ENCODE peak calls at places on chromosomes 12 and 14, in four cellular contexts. N, O, W and Z are unnamed samples.

GRCh38 chr12:3725267-3726115 is 27.4 kb downstream of the CRACR2A start:
- DNase-seq in O (no peak), W (peak), N (peak), Z (no peak)

GRCh38 chr14:22821193-22822016 is 6.2 kb upstream of the SLC7A7 start:
- DNase-seq in W (no peak), O (no peak), N (no peak), Z (no peak)

GRCh38 chr14:75306917-75307699 is 28.5 kb downstream of the FOS start:
- DNase-seq in N (peak), W (no peak), O (no peak), Z (no peak)

GRCh38 chr12:97536353-97536752 is 73.7 kb downstream of the RMST start:
- DNase-seq in N (no peak), W (no peak), O (no peak), Z (no peak)

GRCh38 chr12:129877383-129877782 is 26.4 kb downstream of the TMEM132D start:
- DNase-seq in O (no peak), N (no peak), W (no peak), Z (no peak)

GRCh38 chr12:96422192-96422591 is 22.0 kb upstream of the CDK17 start:
- DNase-seq in O (no peak), N (peak), W (no peak), Z (no peak)

GRCh38 chr14:102055181-102055901 is 31.5 kb downstream of the HSP90AA1 start:
- DNase-seq in N (peak), O (no peak), W (peak), Z (no peak)

GRCh38 chr12:77609016-77609415 is 221.7 kb upstream of the NAV3 start:
- DNase-seq in W (no peak), N (no peak), O (no peak), Z (no peak)

GRCh38 chr12:42763682-42764081 is 174.1 kb upstream of the PRICKLE1 start:
- DNase-seq in W (no peak), N (no peak), O (no peak), Z (no peak)

GRCh38 chr14:58280954-58281787 is 17.2 kb upstream of the ARID4A start:
- DNase-seq in N (peak), W (peak), O (no peak), Z (peak)

GRCh38 chr14:68448379-68448778 is 344.5 kb downstream of the ZFP36L1 start:
- DNase-seq in N (no peak), O (no peak), W (no peak), Z (no peak)

GRCh38 chr14:75343914-75344313 is 65.3 kb downstream of the FOS start:
- DNase-seq in W (no peak), N (peak), O (no peak), Z (no peak)

GRCh38 chr12:32983968-32984367 is 87.4 kb upstream of the PKP2 start:
- DNase-seq in O (no peak), W (no peak), N (no peak), Z (no peak)

GRCh38 chr12:47789141-47789540 is 16.1 kb downstream of the SLC48A1 start:
- DNase-seq in N (no peak), W (no peak), O (no peak), Z (no peak)

GRCh38 chr14:73888971-73889370 is 2.3 kb downstream of the ZNF410 start:
- DNase-seq in W (no peak), N (no peak), O (no peak), Z (no peak)

GRCh38 chr12:129629901-129630300 is 273.9 kb downstream of the TMEM132D start:
- DNase-seq in N (no peak), O (no peak), W (no peak), Z (no peak)

GRCh38 chr12:128791395-128792322 is 32.1 kb downstream of the SLC15A4 start:
- DNase-seq in O (no peak), N (no peak), W (no peak), Z (peak)

GRCh38 chr12:132290203-132290540 is 39.2 kb downstream of the GALNT9 start:
- DNase-seq in O (peak), N (no peak), W (no peak), Z (no peak)

GRCh38 chr14:100539319-100539645 is 47.9 kb downstream of the BEGAIN start:
- DNase-seq in W (no peak), O (no peak), N (no peak), Z (no peak)

GRCh38 chr12:88298761-88299242 is 156.7 kb downstream of the TMTC3 start:
- DNase-seq in O (no peak), W (no peak), N (peak), Z (no peak)

GRCh38 chr12:12975322-12976077 is 23.5 kb upstream of the GPRC5D start:
- DNase-seq in O (no peak), W (peak), N (peak), Z (no peak)

GRCh38 chr14:59406454-59407245 is 58.5 kb downstream of the GPR135 start:
- DNase-seq in N (peak), W (peak), O (no peak), Z (no peak)

GRCh38 chr12:71090971-71091370 is 66.8 kb downstream of the TSPAN8 start:
- DNase-seq in W (no peak), O (no peak), N (no peak), Z (no peak)

GRCh38 chr14:83096092-83096491 is 1562.4 kb upstream of the SEL1L start:
- DNase-seq in O (no peak), N (no peak), W (no peak), Z (no peak)

GRCh38 chr14:41303506-41303905 is 303.2 kb upstream of the LRFN5 start:
- DNase-seq in N (no peak), W (no peak), O (no peak), Z (no peak)

GRCh38 chr12:68227356-68227755 is 1.7 kb upstream of the IL26 start:
- DNase-seq in N (no peak), W (no peak), O (no peak), Z (no peak)

GRCh38 chr14:74964787-74965769 is 9.7 kb upstream of the PGF start:
- DNase-seq in O (no peak), N (peak), W (peak), Z (no peak)

GRCh38 chr14:61744239-61744638 is 18.0 kb upstream of the SNAPC1 start:
- DNase-seq in N (peak), O (no peak), W (no peak), Z (no peak)

GRCh38 chr12:57216931-57217871 is 607 bp downstream of the NXPH4 start:
- DNase-seq in O (peak), W (peak), N (peak), Z (no peak)

GRCh38 chr14:72443991-72444431 is 449.9 kb downstream of the DPF3 start:
- DNase-seq in W (no peak), O (no peak), N (no peak), Z (peak)

GRCh38 chr12:113259499-113259953 is 38.3 kb downstream of the TPCN1 start:
- DNase-seq in W (peak), N (peak), O (no peak), Z (no peak)

GRCh38 chr14:92397140-92397815 is 74.3 kb downstream of the SLC24A4 start:
- DNase-seq in O (no peak), N (peak), W (peak), Z (no peak)

GRCh38 chr12:98752726-98753125 is 107.6 kb downstream of the APAF1 start:
- DNase-seq in W (no peak), N (no peak), O (no peak), Z (no peak)

GRCh38 chr12:27176765-27177164 is 67.3 kb upstream of the STK38L start:
- DNase-seq in N (peak), W (no peak), O (no peak), Z (no peak)

GRCh38 chr12:29043069-29043468 is 106.0 kb upstream of the FAR2 start:
- DNase-seq in O (no peak), W (peak), N (peak), Z (no peak)

GRCh38 chr12:69007166-69007857 is 74.3 kb upstream of the CPM start:
- DNase-seq in N (peak), W (peak), O (no peak), Z (no peak)

GRCh38 chr12:1934831-1935230 is 16.4 kb upstream of the CACNA2D4 start:
- DNase-seq in O (no peak), W (no peak), N (no peak), Z (no peak)

GRCh38 chr12:91424506-91424905 is 241.9 kb upstream of the DCN start:
- DNase-seq in W (no peak), N (no peak), O (no peak), Z (no peak)

GRCh38 chr12:121709478-121709890 is 3.1 kb upstream of the TMEM120B start:
- DNase-seq in W (peak), O (no peak), N (peak), Z (no peak)